ENCODE peak calls at places on chromosomes 11 and 22, in five cellular contexts. R is OCI-LY7; A is CD4-positive, alpha-beta memory T cell; O is non-pigmented ciliary epithelial cell; M is iris pigment epithelial cell. P is an unnamed sample.

GRCh38 chr22:20659920-20660319 is 114.0 kb upstream of the SERPIND1 start:
- DNase-seq in M (no peak), R (no peak), O (no peak), A (no peak), P (no peak)

GRCh38 chr11:65424200-65425104 is 1.9 kb downstream of the NEAT1 start:
- DNase-seq in A (peak), O (no peak), M (peak), R (peak), P (peak)

GRCh38 chr22:29268511-29269229 is 602 bp downstream of the EWSR1 start:
- DNase-seq in O (no peak), A (peak), R (peak), M (peak), P (no peak)

GRCh38 chr11:116931206-116931953 is 94.0 kb upstream of the APOA1 start:
- DNase-seq in O (no peak), A (peak), R (peak), M (no peak), P (no peak)

GRCh38 chr11:29336727-29337212 is 680.1 kb downstream of the KCNA4 start:
- DNase-seq in R (no peak), O (no peak), A (no peak), M (peak), P (no peak)

GRCh38 chr22:20533095-20533878 is 25.9 kb downstream of the MED15 start:
- DNase-seq in O (no peak), A (no peak), R (no peak), M (no peak), P (no peak)

GRCh38 chr22:34993548-34993947 is 72.4 kb upstream of the ISX start:
- DNase-seq in M (no peak), O (no peak), R (no peak), A (no peak), P (no peak)

GRCh38 chr22:39593061-39593930 is 22.7 kb downstream of the CACNA1I start:
- DNase-seq in O (no peak), R (no peak), M (peak), A (no peak), P (no peak)

GRCh38 chr11:46315033-46315738 is 32.1 kb upstream of the DGKZ start:
- DNase-seq in O (no peak), R (peak), A (peak), M (peak), P (peak)

GRCh38 chr11:75346912-75347647 is 4.4 kb downstream of the ARRB1 start:
- DNase-seq in O (no peak), R (no peak), A (no peak), M (peak), P (no peak)

GRCh38 chr11:118224512-118225180 is at the start of gene JAML:
- DNase-seq in M (no peak), O (no peak), A (peak), R (peak), P (peak)

GRCh38 chr11:64306876-64307622 is 1.7 kb downstream of the ESRRA start:
- DNase-seq in O (no peak), M (no peak), A (no peak), R (peak), P (no peak)

GRCh38 chr11:92979176-92979575 is 9.7 kb downstream of the MTNR1B start:
- DNase-seq in O (peak), M (peak), A (no peak), R (no peak), P (no peak)

GRCh38 chr11:116500833-116501622 is 271.8 kb downstream of the BUD13 start:
- DNase-seq in R (no peak), O (no peak), M (no peak), A (no peak), P (no peak)

GRCh38 chr11:83025267-83025704 is 46.4 kb downstream of the RAB30 start:
- DNase-seq in O (no peak), A (no peak), R (no peak), M (peak), P (no peak)

GRCh38 chr11:12673924-12674570 is at the start of gene TEAD1:
- DNase-seq in M (peak), O (peak), R (peak), A (peak), P (peak)

GRCh38 chr22:23565288-23565941 is 14.7 kb downstream of the IGLL1 start:
- DNase-seq in O (no peak), M (no peak), R (peak), A (no peak), P (no peak)

GRCh38 chr22:29838599-29838956 is 504 bp upstream of the ASCC2 start:
- DNase-seq in M (no peak), R (no peak), A (no peak), O (no peak), P (no peak)

GRCh38 chr11:26944866-26945664 is 48.8 kb upstream of the FIBIN start:
- DNase-seq in A (no peak), R (no peak), M (peak), O (no peak), P (no peak)

GRCh38 chr11:125441648-125442410 is 54.2 kb downstream of the FEZ1 start:
- DNase-seq in R (no peak), O (no peak), A (no peak), M (no peak), P (no peak)

GRCh38 chr22:35914665-35915476 is 113.8 kb downstream of the RBFOX2 start:
- DNase-seq in A (no peak), O (peak), M (peak), R (peak), P (no peak)

GRCh38 chr11:59865031-59865430 is 1.3 kb downstream of the TCN1 start:
- DNase-seq in M (no peak), O (no peak), A (no peak), R (no peak), P (no peak)

GRCh38 chr11:13440100-13440855 is 22.7 kb downstream of the BTBD10 start:
- DNase-seq in O (peak), A (no peak), M (peak), R (no peak), P (no peak)

GRCh38 chr11:38680166-38680565 is 2082.1 kb upstream of the RAG2 start:
- DNase-seq in M (no peak), O (no peak), A (no peak), R (no peak), P (no peak)